ENCODE peak calls at places on chromosomes 5 and 9, in nine cellular contexts. Q is uterus, T is stomach, A is HCT116, D is upper lobe of left lung, K is right lobe of liver, I is IMR-90, G is heart left ventricle, X is body of pancreas. H is an unnamed sample.

GRCh38 chr5:34655354-34655991 is 655 bp upstream of the RAI14 start:
- DNase-seq in K (peak; percentile 58), A (no peak), Q (peak; percentile 57), D (no peak), I (peak; percentile 90), G (no peak), X (peak; percentile 69), T (peak; percentile 58), H (peak; percentile 85)

GRCh38 chr5:35852084-35852734 is 4.5 kb upstream of the IL7R start:
- DNase-seq in X (no peak), A (no peak), D (peak; percentile 6), K (no peak), Q (no peak), G (no peak), T (no peak), I (peak; percentile 43), H (no peak)

GRCh38 chr5:175410926-175411325 is 33.1 kb downstream of the DRD1 start:
- DNase-seq in X (no peak), I (no peak), Q (no peak), G (no peak), D (no peak), A (no peak), T (no peak), K (no peak), H (no peak)

GRCh38 chr5:35656721-35657120 is 39.1 kb downstream of the SPEF2 start:
- DNase-seq in D (no peak), I (peak; percentile 75), X (no peak), G (no peak), Q (no peak), A (no peak), K (no peak), T (no peak), H (no peak)

GRCh38 chr9:136327313-136327971 is at the start of gene GPSM1:
- DNase-seq in A (no peak), I (peak; percentile 58), K (no peak), Q (peak; percentile 65), T (no peak), D (peak; percentile 92), X (peak; percentile 53), G (peak; percentile 78), H (peak; percentile 58)

GRCh38 chr9:124015661-124016131 is 4.1 kb downstream of the LHX2 start:
- DNase-seq in D (peak; percentile 74), G (no peak), K (no peak), Q (no peak), A (no peak), X (no peak), T (no peak), I (no peak), H (no peak)

GRCh38 chr5:124867064-124867707 is 120.7 kb upstream of the ZNF608 start:
- DNase-seq in A (no peak), G (no peak), I (peak; percentile 37), Q (no peak), T (no peak), X (no peak), K (no peak), D (no peak), H (no peak)

GRCh38 chr5:153222956-153223355 is 267.5 kb upstream of the GRIA1 start:
- DNase-seq in X (no peak), D (no peak), I (no peak), K (no peak), Q (no peak), G (no peak), A (no peak), T (no peak), H (no peak)

GRCh38 chr9:123081824-123082223 is 48.4 kb downstream of the GPR21 start:
- DNase-seq in Q (no peak), T (no peak), K (no peak), A (peak; percentile 22), X (no peak), I (peak; percentile 55), D (no peak), G (no peak), H (peak; percentile 76)

GRCh38 chr5:57219386-57219785 is 45.5 kb downstream of the GPBP1 start:
- DNase-seq in Q (no peak), I (no peak), A (no peak), X (no peak), K (no peak), G (no peak), D (no peak), T (no peak), H (peak; percentile 48)
- TF ChIP-seq POLR2A in Q (no peak), I (no peak), A (no peak), X (no peak), K (no peak), G (no peak), D (no peak), T (no peak), H (no peak)

GRCh38 chr5:79240561-79240960 is 4.6 kb downstream of the JMY start:
- DNase-seq in Q (no peak), K (no peak), T (no peak), G (no peak), A (no peak), D (no peak), X (no peak), I (no peak), H (no peak)
- H3K4me3 ChIP-seq in Q (no peak overlapping the region), K (no peak overlapping the region), T (peak overlapping the region; percentile 5), G (no peak overlapping the region), A (no peak overlapping the region), D (no peak overlapping the region), X (no peak overlapping the region), I (no peak overlapping the region), H (no peak overlapping the region)

GRCh38 chr5:72957337-72957736 is 1.5 kb downstream of the FCHO2 start:
- DNase-seq in Q (no peak), X (no peak), K (no peak), A (no peak), T (no peak), I (no peak), D (no peak), G (no peak), H (no peak)

GRCh38 chr5:72956324-72957140 is 691 bp downstream of the FCHO2 start:
- DNase-seq in D (peak; percentile 91), K (peak; percentile 74), Q (peak; percentile 47), G (peak; percentile 58), T (peak; percentile 39), A (no peak), I (peak; percentile 56), X (peak; percentile 45), H (peak; percentile 70)

GRCh38 chr5:72954389-72954788 is 1.5 kb upstream of the FCHO2 start:
- DNase-seq in K (no peak), I (no peak), T (no peak), Q (no peak), G (no peak), A (no peak), X (no peak), D (no peak), H (no peak)

GRCh38 chr5:72955143-72955767 is 586 bp upstream of the FCHO2 start:
- DNase-seq in D (peak; percentile 91), A (no peak), Q (no peak), K (peak; percentile 88), T (peak; percentile 81), X (peak; percentile 81), G (peak; percentile 90), I (no peak), H (no peak)

DNA sequence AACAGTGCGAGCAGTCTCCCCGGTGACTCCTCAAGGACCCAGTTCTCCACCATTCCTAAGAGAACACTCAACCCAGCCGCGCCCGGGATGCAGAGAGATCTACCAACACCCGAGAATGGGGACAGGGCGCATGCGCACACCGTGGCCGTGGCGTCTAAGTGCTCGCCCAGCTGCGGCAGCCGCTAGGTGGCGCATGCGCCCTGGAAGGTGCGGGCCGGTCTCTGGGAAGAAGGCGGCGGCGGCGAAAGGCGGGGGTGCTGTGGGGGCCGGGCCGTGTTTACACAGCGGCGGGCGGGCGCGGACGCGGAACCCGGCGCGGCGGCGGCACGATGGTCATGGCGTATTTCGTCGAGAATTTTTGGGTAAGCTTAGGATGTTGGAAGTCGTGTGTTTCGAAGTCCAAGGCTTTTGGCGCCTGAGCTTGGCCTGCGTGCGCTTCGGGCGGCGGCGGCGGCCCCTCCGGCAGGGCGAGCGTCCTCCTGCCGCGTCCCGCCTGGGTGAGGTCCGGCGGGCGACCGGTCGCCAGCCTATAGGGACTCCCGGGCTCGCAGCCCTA is at the start of gene FCHO2:
- DNase-seq in G (peak; percentile 100), T (peak; percentile 100), A (peak; percentile 94), Q (peak; percentile 98), K (peak; percentile 100), I (peak; percentile 95), X (peak; percentile 99), D (peak; percentile 100), H (peak; percentile 95)
- TF ChIP-seq POLR2A in G (peak; percentile 71), T (no peak), A (peak; percentile 70), Q (peak; percentile 83), K (peak; percentile 75), I (peak; percentile 74), X (peak; percentile 87), D (no peak), H (peak; percentile 61)

DNA sequence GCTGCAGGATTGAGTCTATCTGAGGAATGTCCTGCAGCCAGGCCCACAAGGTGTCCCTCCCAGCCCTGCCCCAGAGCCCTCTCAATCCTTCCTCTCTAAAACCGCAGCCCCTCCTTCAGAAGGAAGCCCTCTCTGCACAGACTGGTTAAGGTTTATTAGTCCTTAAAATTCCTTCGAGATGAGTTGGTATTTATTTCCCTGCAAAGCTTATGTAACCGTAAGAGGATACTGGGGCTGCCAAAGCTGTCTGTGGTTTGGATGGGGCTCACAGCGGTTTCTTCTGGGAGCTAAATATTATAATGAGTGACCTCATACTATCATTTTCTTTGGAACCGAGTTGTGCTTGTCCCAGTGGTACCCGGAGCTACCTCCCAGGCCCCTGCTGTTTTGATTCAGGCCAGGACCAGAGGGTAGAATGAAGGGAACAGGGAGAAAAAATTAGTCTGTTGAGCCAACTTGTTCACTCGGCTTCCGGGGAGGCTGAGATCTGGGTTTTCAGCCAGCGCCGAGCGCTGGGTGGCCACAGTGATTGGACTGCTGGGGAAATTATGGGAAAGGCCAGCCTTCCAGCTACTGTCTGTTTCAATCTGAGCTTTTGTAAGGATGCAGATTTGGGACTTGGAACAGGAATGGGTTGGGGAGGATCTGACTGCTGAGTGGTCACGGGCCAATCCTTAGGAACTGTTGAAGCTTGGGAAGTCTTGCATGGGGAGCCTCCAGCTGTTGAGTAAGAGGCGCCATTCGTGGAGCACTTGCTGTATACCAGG is 107.5 kb downstream of the NDFIP1 start:
- DNase-seq in I (peak; percentile 98), D (no peak), X (peak; percentile 31), G (peak; percentile 72), K (no peak), A (peak; percentile 66), T (no peak), Q (peak; percentile 74), H (peak; percentile 50)
- H3K4me3 ChIP-seq in I (no peak overlapping the region), D (peak overlapping the region; percentile 12), X (no peak overlapping the region), G (no peak overlapping the region), K (no peak overlapping the region), A (no peak overlapping the region), T (no peak overlapping the region), Q (no peak overlapping the region), H (no peak overlapping the region)